ENCODE peak calls at places on chromosomes 11 and 22, in six cellular contexts. X is HEK293T, L is caudate nucleus, K is non-pigmented ciliary epithelial cell, V is brain microvascular endothelial cell, Q is EL. H is an unnamed sample.

GRCh38 chr22:27881404-27881803 is 37.7 kb downstream of the PITPNB start:
- DNase-seq in V (no peak), Q (no peak), K (no peak), X (no peak), L (no peak), H (no peak)

GRCh38 chr11:61752117-61752924 is at the start of gene MYRF:
- DNase-seq in K (no peak), Q (peak; percentile 56), L (no peak), V (no peak), X (peak; percentile 87), H (no peak)

GRCh38 chr11:1237128-1237580 is 14.3 kb downstream of the MUC5B start:
- DNase-seq in Q (no peak), V (no peak), X (no peak), K (no peak), L (no peak), H (no peak)

GRCh38 chr11:117456027-117456720 is 128.5 kb downstream of the CEP164 start:
- DNase-seq in L (no peak), K (no peak), V (no peak), X (no peak), Q (no peak), H (no peak)

GRCh38 chr22:30245181-30245984 is 1.2 kb downstream of the LIF start:
- DNase-seq in Q (no peak), K (no peak), L (no peak), X (no peak), V (no peak), H (no peak)

GRCh38 chr11:65476632-65477270 is 22.1 kb upstream of the MALAT1 start:
- DNase-seq in K (no peak), L (no peak), Q (peak; percentile 24), V (no peak), X (peak; percentile 40), H (no peak)

GRCh38 chr11:16611395-16612233 is 126.8 kb upstream of the C11orf58 start:
- DNase-seq in V (no peak), K (no peak), X (peak; percentile 17), Q (no peak), L (no peak), H (no peak)

GRCh38 chr11:1281326-1281973 is 28.0 kb downstream of the TOLLIP start:
- DNase-seq in X (no peak), K (no peak), L (no peak), Q (no peak), V (no peak), H (no peak)

GRCh38 chr11:13928566-13929251 is 33.8 kb upstream of the SPON1 start:
- DNase-seq in K (peak; percentile 61), X (peak; percentile 25), L (no peak), Q (peak; percentile 67), V (peak; percentile 78), H (peak; percentile 40)

GRCh38 chr11:2826679-2827056 is 58.9 kb downstream of the CDKN1C start:
- DNase-seq in V (no peak), K (no peak), X (no peak), L (no peak), Q (no peak), H (no peak)

GRCh38 chr11:128470081-128470480 is 117.3 kb downstream of the ETS1 start:
- DNase-seq in V (no peak), K (no peak), X (no peak), L (no peak), Q (no peak), H (no peak)